ENCODE peak calls at places on chromosomes 2 and 18, in nine cellular contexts. M is GM12878; Y is aorta; O is pancreas; H is RWPE2; X is right cardiac atrium; W is T-helper 17 cell; V is psoas muscle; S is CD8-positive, alpha-beta T cell. C is an unnamed sample.
A peak's percentile ranks its signal among the peaks of the same experiment; 100 is the strongest.

GRCh38 chr2:237604960-237605359 is 14.4 kb upstream of the RAB17 start:
- ATAC-seq in M (no peak), Y (no peak), O (peak; percentile 36), H (no peak), X (no peak), W (no peak), V (no peak), S (no peak), C (no peak)

GRCh38 chr2:134912406-134912805 is 6.2 kb upstream of the CCNT2 start:
- ATAC-seq in M (no peak), Y (no peak), O (peak; percentile 25), H (peak; percentile 49), X (no peak), W (no peak), V (no peak), S (no peak), C (no peak)

GRCh38 chr2:8624855-8625398 is 56.9 kb upstream of the ID2 start:
- ATAC-seq in M (no peak), Y (no peak), O (peak; percentile 57), H (no peak), X (no peak), W (no peak), V (no peak), S (no peak), C (no peak)

GRCh38 chr2:43233218-43234212 is 7.1 kb upstream of the ZFP36L2 start:
- ATAC-seq in M (no peak), Y (no peak), O (no peak), H (no peak), X (no peak), W (no peak), V (no peak), S (no peak), C (no peak)

GRCh38 chr18:59623456-59624383 is 73.5 kb downstream of the CCBE1 start:
- ATAC-seq in M (no peak), Y (peak; percentile 69), O (no peak), H (peak; percentile 52), X (no peak), W (no peak), V (no peak), S (no peak), C (peak; percentile 65)

GRCh38 chr2:143333168-143333791 is 204.1 kb downstream of the ARHGAP15 start:
- ATAC-seq in M (no peak), Y (no peak), O (peak; percentile 47), H (no peak), X (no peak), W (no peak), V (no peak), S (no peak), C (no peak)

GRCh38 chr18:50805732-50806131 is 14.1 kb downstream of the MRO start:
- ATAC-seq in M (no peak), Y (no peak), O (no peak), H (no peak), X (no peak), W (peak; percentile 28), V (peak; percentile 38), S (no peak), C (no peak)

GRCh38 chr2:222982010-222982908 is 69.7 kb upstream of the KCNE4 start:
- ATAC-seq in M (peak; percentile 79), Y (peak; percentile 80), O (peak; percentile 100), H (peak; percentile 63), X (peak; percentile 91), W (no peak), V (peak; percentile 73), S (no peak), C (peak; percentile 87)

GRCh38 chr2:68302281-68302680 is 17.5 kb downstream of the CNRIP1 start:
- ATAC-seq in M (no peak), Y (no peak), O (no peak), H (no peak), X (no peak), W (no peak), V (no peak), S (no peak), C (no peak)

GRCh38 chr2:219001577-219002394 is 8.6 kb upstream of the CRYBA2 start:
- ATAC-seq in M (peak; percentile 12), Y (no peak), O (peak; percentile 84), H (peak; percentile 61), X (peak; percentile 33), W (peak; percentile 43), V (no peak), S (no peak), C (no peak)

GRCh38 chr2:173249661-173250641 is 104.7 kb upstream of the CDCA7 start:
- ATAC-seq in M (no peak), Y (no peak), O (no peak), H (no peak), X (no peak), W (no peak), V (no peak), S (no peak), C (no peak)

GRCh38 chr2:219368690-219369108 is 19.0 kb downstream of the DNPEP start:
- ATAC-seq in M (no peak), Y (peak; percentile 85), O (peak; percentile 77), H (peak; percentile 36), X (peak; percentile 96), W (no peak), V (no peak), S (no peak), C (peak; percentile 71)

GRCh38 chr18:59087391-59087790 is 52.3 kb upstream of the SEC11C start:
- ATAC-seq in M (no peak), Y (no peak), O (peak; percentile 64), H (no peak), X (no peak), W (peak; percentile 90), V (no peak), S (peak; percentile 60), C (no peak)

GRCh38 chr18:49249523-49249922 is 210.9 kb downstream of the DYM start:
- ATAC-seq in M (no peak), Y (peak; percentile 19), O (peak; percentile 72), H (peak; percentile 99), X (peak; percentile 36), W (no peak), V (no peak), S (no peak), C (no peak)

GRCh38 chr18:11987527-11987926 is 6.2 kb downstream of the IMPA2 start:
- ATAC-seq in M (no peak), Y (no peak), O (peak; percentile 24), H (no peak), X (peak; percentile 69), W (no peak), V (peak; percentile 85), S (no peak), C (peak; percentile 75)

GRCh38 chr2:136736236-136736635 is 29.1 kb upstream of the THSD7B start:
- ATAC-seq in M (no peak), Y (no peak), O (no peak), H (no peak), X (no peak), W (no peak), V (no peak), S (no peak), C (no peak)

GRCh38 chr18:48045744-48046143 is 115.3 kb upstream of the SMAD2 start:
- ATAC-seq in M (no peak), Y (no peak), O (no peak), H (no peak), X (no peak), W (no peak), V (no peak), S (no peak), C (no peak)

GRCh38 chr2:168079236-168079635 is 168.2 kb downstream of the STK39 start:
- ATAC-seq in M (no peak), Y (no peak), O (no peak), H (no peak), X (no peak), W (no peak), V (no peak), S (no peak), C (no peak)

GRCh38 chr2:134217924-134218323 is 35.9 kb upstream of the MGAT5 start:
- ATAC-seq in M (peak; percentile 88), Y (no peak), O (no peak), H (no peak), X (no peak), W (peak; percentile 65), V (no peak), S (peak; percentile 83), C (no peak)

GRCh38 chr2:240531038-240531437 is 26.8 kb downstream of the ANKMY1 start:
- ATAC-seq in M (no peak), Y (no peak), O (no peak), H (no peak), X (no peak), W (no peak), V (no peak), S (no peak), C (no peak)
- H3K9me3 ChIP-seq in M (peaks cover 12% of the 10 kb centered on the region), Y (no peaks in the 10 kb centered on the region), O (no peaks in the 10 kb centered on the region), H (peaks cover 8% of the 10 kb centered on the region), X (no peaks in the 10 kb centered on the region), W (peaks cover 5% of the 10 kb centered on the region), V (peaks cover 8% of the 10 kb centered on the region), S (peaks cover 14% of the 10 kb centered on the region), C (no peaks in the 10 kb centered on the region)

DNA sequence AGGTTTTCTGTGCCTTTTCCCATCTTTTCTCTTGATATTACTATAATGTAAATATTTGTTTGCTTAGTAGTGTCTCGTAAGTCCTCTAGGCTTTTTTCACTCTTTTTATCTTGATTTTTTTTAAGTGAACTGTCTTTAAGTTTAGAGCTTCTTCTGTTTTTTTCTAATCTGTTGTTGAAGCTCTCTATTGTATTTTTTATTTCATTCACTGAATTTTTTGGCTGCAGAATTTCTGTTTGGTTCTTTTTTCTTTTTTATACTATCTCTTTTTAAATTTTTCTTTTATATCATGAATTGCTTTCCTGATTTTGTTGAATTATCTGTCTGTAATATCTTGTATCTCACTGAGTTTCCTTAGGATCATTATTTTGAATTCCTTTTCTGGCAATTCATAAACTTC is 331.8 kb upstream of the RBMS1 start:
- ATAC-seq in M (no peak), Y (no peak), O (no peak), H (no peak), X (no peak), W (no peak), V (no peak), S (no peak), C (no peak)
- H3K9me3 ChIP-seq in M (no peaks in the 10 kb centered on the region), Y (peaks cover 11% of the 10 kb centered on the region), O (no peaks in the 10 kb centered on the region), H (peaks cover 17% of the 10 kb centered on the region), X (no peaks in the 10 kb centered on the region), W (peaks cover 5% of the 10 kb centered on the region), V (peaks cover 21% of the 10 kb centered on the region), S (peaks cover 10% of the 10 kb centered on the region), C (no peaks in the 10 kb centered on the region)

DNA sequence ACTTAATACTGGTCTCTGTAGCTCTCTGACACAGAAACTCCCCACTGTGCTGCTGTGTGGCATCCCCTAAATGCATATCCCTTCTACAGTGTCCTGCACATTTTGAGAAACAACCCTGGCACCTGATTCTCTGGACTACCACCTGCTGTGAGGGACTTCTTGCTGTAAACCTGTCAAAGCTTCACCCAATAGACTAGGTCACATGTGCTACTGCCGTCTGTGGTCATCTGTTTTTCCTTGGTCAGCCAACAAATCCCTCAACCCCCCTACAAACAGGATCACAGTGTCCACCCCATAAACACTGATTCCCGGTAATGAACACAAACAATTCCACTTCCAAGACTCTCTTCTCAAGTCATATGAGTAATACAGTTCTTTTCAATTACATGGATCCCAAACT is 1157.3 kb downstream of the RPIA start:
- ATAC-seq in M (no peak), Y (no peak), O (no peak), H (no peak), X (no peak), W (no peak), V (no peak), S (no peak), C (no peak)
- H3K9me3 ChIP-seq in M (no peaks in the 10 kb centered on the region), Y (no peaks in the 10 kb centered on the region), O (no peaks in the 10 kb centered on the region), H (peaks cover 3% of the 10 kb centered on the region), X (no peaks in the 10 kb centered on the region), W (no peaks in the 10 kb centered on the region), V (no peaks in the 10 kb centered on the region), S (no peaks in the 10 kb centered on the region), C (no peaks in the 10 kb centered on the region)

DNA sequence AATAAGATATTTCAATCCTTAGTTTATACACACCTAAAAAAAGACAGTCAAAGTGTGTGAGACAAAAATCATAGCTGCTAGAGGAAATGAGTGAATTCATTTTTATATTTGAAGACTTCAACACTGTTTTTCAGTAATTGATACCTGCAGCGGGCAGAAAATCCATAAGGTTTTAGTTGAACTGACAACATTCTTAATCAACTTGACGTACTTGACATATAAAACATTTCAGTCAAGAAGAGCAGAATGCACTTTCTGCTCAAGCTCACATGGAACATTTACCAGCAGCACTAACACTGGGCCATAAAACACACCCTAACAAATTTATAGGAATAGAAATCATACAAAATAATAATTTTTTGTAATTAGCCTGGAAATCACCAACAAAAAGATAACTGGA is 959.6 kb upstream of the SOX11 start:
- ATAC-seq in M (no peak), Y (no peak), O (no peak), H (no peak), X (no peak), W (no peak), V (no peak), S (no peak), C (no peak)
- H3K9me3 ChIP-seq in M (no peaks in the 10 kb centered on the region), Y (no peaks in the 10 kb centered on the region), O (no peaks in the 10 kb centered on the region), H (no peaks in the 10 kb centered on the region), X (no peaks in the 10 kb centered on the region), W (no peaks in the 10 kb centered on the region), V (no peaks in the 10 kb centered on the region), S (no peaks in the 10 kb centered on the region), C (no peaks in the 10 kb centered on the region)